ENCODE peak calls at places on chromosomes 5 and 9, in four cellular contexts. D, N, A and T are unnamed samples.

GRCh38 chr9:126860757-126861466 is 473 bp downstream of the ZBTB34 start:
- DNase-seq in A (no peak), D (no peak), N (no peak), T (peak)

GRCh38 chr5:83554686-83555085 is 83.1 kb downstream of the VCAN start:
- DNase-seq in D (no peak), N (no peak), A (no peak), T (no peak)

GRCh38 chr5:57422341-57422740 is 60.3 kb downstream of the ACTBL2 start:
- DNase-seq in A (no peak), N (no peak), D (no peak), T (no peak)

GRCh38 chr9:70479880-70480291 is 65.4 kb upstream of the KLF9 start:
- DNase-seq in A (no peak), N (no peak), D (no peak), T (no peak)

GRCh38 chr5:35198681-35199080 is 31.6 kb downstream of the PRLR start:
- DNase-seq in D (no peak), A (no peak), N (no peak), T (no peak)

GRCh38 chr9:97388721-97389238 is 23.1 kb upstream of the TDRD7 start:
- DNase-seq in N (peak), A (no peak), D (no peak), T (no peak)

GRCh38 chr5:78745985-78746384 is 97.4 kb upstream of the LHFPL2 start:
- DNase-seq in N (no peak), D (no peak), A (no peak), T (no peak)

GRCh38 chr5:58983496-58983895 is 400.6 kb downstream of the RAB3C start:
- DNase-seq in N (no peak), D (no peak), A (no peak), T (no peak)

GRCh38 chr9:70535546-70536323 is 121.3 kb upstream of the KLF9 start:
- DNase-seq in A (no peak), N (no peak), D (no peak), T (no peak)

DNA sequence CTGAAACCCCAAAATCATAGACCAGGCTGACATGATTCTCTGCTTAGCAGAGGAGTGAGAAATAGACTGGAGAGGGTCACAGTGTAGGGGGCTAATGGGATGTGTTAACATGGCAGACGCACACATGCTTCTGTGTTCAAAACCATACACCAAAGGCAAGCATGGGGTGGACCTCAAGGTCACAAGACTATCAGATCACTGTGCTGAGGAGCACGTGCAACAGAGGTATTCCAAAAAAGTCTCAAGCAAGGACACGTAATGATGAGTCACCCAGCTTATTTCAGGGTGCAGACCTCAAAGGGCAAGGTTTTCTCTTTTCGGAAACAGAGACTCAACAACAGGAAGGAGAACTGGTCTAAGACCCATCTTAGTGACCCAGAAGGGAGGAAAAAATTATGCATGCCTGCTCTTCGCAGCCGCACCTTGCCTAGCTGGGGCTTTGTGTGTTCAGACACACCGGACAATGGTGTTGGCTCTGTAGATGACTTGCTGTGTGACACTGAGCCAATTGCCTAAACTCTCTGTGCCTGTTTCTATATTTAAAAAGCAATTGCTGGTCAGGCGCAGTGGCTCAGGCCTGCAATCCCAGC is 20.3 kb downstream of the WHRN start:
- DNase-seq in D (no peak), N (peak), A (peak), T (no peak)
- TF ChIP-seq CBX5 in D (no peak), N (no peak), A (no peak), T (no peak)

DNA sequence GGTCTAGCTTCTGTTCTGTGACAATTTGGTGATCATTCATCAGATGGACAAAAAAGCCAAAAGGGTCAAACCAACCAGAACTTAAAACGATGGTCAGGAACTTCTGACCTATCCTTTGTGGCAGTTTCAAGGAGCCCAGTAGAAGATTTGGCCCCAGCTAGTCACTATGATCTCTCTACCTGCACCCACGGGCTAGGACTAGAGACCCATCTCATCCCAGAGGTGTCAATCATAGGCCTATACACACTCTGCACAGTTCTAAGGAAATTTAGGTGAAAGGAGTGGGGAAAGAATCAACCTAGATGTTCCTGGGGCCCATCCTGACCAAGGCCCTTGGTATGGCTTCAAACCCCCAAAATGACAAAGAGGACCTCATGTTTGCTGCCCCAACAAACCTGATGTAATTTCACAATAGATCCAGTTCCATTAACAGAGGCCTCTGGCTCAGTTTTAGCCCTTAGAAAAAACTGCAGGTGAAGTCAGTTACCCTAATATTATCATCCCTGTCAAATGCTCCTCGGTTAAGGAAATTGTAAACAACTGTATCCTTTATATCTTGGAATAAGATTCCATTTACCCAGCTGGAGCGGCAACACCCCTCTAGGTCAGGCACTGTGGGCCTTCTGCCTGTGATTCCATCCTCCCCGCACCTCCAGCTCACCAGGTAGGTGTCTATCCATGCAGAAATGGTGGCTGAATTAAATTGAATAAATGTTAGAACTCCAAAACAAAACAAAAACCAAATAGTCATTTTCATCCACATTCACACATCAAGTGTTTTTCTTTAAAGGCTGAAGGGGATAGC is 138.7 kb downstream of the ENC1 start:
- DNase-seq in N (no peak), D (no peak), A (no peak), T (no peak)
- TF ChIP-seq CBX5 in N (no peak), D (no peak), A (no peak), T (no peak)

GRCh38 chr9:74330487-74331214 is 166.5 kb upstream of the RORB start:
- DNase-seq in A (no peak), N (no peak), D (no peak), T (no peak)

GRCh38 chr9:74331607-74332006 is 165.5 kb upstream of the RORB start:
- DNase-seq in D (no peak), A (no peak), N (no peak), T (no peak)

GRCh38 chr9:74336161-74336560 is 161.0 kb upstream of the RORB start:
- DNase-seq in D (no peak), A (no peak), N (no peak), T (no peak)

GRCh38 chr9:74334308-74334707 is 162.8 kb upstream of the RORB start:
- DNase-seq in A (no peak), D (no peak), N (no peak), T (no peak)

GRCh38 chr9:74333633-74334032 is 163.5 kb upstream of the RORB start:
- DNase-seq in N (no peak), D (no peak), A (no peak), T (no peak)
- TF ChIP-seq CBX5 in N (no peak), D (no peak), A (no peak), T (no peak)

GRCh38 chr5:126253406-126253805 is 169.8 kb upstream of the GRAMD2B start:
- DNase-seq in A (no peak), N (no peak), D (no peak), T (no peak)

GRCh38 chr5:126251024-126251423 is 172.2 kb upstream of the GRAMD2B start:
- DNase-seq in A (no peak), D (no peak), N (no peak), T (no peak)

DNA sequence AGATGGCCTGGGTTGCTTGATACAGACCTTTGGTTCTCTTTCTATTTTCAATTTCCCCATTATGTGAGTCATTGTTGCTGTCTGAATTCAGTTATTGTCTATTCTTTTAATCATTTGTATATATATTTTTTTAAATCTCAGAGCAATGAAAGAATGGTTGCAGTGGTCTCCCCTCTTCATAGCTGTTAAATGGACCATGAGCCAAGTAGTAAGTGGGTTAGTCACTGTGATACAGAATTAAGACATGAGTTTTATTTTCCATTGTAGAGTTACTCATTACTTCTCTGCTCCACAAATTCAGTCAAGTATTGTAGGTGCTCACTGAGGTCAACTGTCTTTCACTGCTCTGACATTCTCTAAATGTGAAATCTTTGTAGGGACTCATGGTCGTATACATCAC is 174.6 kb upstream of the GRAMD2B start:
- DNase-seq in N (no peak), D (no peak), A (no peak), T (no peak)
- TF ChIP-seq CBX5 in N (no peak), D (no peak), A (no peak), T (no peak)

DNA sequence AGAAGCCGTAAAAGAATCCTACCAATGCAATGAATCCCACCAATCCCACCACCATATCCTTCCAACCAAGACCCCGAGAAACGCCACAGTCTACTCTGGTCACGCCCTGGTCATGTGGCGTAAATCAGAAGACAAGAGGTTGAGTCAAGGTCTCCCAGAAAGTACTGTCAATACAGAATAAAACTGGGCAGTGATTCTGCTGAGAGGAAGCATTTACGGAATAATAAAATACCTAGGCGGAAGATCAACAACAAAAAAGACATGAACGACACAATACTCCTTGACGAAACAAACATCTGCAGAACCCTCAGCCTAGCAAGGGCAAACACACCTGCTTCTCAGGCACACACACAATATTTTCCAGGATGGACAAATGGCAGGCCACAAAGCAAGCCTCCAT is 62.8 kb downstream of the GOLM1 start:
- DNase-seq in D (no peak), N (no peak), A (no peak), T (no peak)
- TF ChIP-seq CBX5 in D (no peak), N (no peak), A (no peak), T (no peak)

GRCh38 chr9:93087971-93088655 is 7.9 kb upstream of the CARD19 start:
- DNase-seq in D (no peak), N (no peak), A (no peak), T (no peak)
- TF ChIP-seq CBX5 in D (no peak), N (no peak), A (no peak), T (no peak)

DNA sequence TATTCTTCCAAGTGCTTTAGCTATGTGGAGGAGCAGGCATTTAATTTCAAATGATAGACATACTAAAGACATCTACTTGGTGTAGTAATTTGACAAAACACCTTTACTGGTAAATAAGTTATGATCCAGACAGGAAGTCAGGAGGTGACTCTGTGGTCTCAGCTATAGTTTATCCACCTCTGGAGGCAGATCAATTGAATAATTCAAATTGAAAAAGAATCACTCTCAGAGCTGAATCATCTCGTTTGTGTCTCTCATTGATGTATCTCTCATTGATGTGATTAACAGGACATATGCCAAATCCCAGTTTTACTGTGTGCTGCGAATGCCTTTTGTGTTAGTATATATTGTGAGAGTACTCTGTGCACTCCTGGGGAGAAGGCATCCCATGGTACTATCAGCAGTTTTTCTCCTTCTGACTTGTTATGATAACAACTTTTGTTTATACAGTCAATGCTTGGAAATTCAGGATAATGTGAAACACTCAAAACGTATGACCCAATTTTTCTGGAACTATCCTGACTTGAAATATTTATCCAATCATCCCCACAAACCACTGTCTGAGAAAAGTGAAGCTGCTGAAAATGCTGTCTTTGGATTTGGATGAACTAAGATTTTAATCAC is 48.5 kb upstream of the DAB2 start:
- DNase-seq in N (no peak), A (no peak), D (no peak), T (no peak)
- TF ChIP-seq CBX5 in N (no peak), A (no peak), D (no peak), T (no peak)

DNA sequence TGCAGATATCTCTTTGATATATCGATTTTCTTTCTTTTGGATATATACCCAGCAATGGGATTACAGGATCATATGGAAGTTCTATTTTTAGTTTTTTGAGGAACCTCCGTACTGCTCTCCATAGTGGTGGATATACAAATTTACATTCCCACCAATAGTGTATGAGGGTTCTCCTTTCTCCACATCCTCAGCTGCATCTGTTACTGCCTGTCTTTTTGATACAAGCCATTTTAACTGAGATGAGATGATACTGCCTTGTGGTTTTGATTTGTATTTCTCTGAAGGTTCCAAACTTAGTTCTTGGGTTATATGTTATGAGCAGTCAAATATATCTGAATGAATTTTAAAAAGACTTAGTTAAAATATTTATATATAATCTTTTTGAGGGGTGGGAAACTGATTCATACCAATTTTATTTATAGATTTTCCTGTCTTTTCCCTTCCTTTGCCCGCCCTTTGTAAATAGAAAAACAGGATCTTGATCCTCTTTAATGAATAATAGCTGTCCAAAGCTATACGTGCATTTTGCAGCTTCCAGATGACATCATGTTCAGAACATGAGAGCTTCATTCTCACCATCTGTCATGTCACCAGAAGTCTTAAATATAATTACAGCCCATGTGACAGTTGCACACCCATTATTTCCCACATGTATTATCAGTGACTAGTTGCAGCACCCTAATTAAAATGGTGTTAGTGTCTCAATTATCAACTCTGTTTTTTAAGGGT is 6.2 kb upstream of the ARHGEF28 start:
- DNase-seq in D (no peak), N (no peak), A (no peak), T (no peak)
- TF ChIP-seq CBX5 in D (no peak), N (no peak), A (no peak), T (no peak)